ENCODE peak calls at places on chromosomes 1 and 21, in ten cellular contexts. C is heart left ventricle, S is pancreas, W is mammary epithelial cell, K is OCI-LY7, I is PC-3, V is colonic mucosa, D is ovary, U is fibroblast of lung, G is tibial artery. Y is an unnamed sample. For H3K4me1 and H3K36me3, the result is how much of the 10 kb centered on the place peaks cover.

GRCh38 chr1:180632326-180633088 is 685 bp downstream of the XPR1 start:
- DNase-seq in C (peak), S (peak), W (no peak), K (peak), I (peak), V (peak), D (peak), U (no peak), G (no peak), Y (peak)

GRCh38 chr1:156963621-156964020 is 43.2 kb downstream of the LRRC71 start:
- DNase-seq in C (no peak), S (no peak), W (no peak), K (peak), I (no peak), V (peak), D (no peak), U (no peak), G (peak), Y (peak)

GRCh38 chr1:235052067-235053008 is 76.3 kb downstream of the TOMM20 start:
- DNase-seq in C (no peak), S (no peak), W (no peak), K (no peak), I (no peak), V (no peak), D (no peak), U (no peak), G (peak), Y (no peak)

GRCh38 chr1:178094752-178095645 is 1.1 kb downstream of the RASAL2 start:
- DNase-seq in C (no peak), S (no peak), W (peak), K (no peak), I (peak), V (no peak), D (no peak), U (peak), G (no peak), Y (no peak)

GRCh38 chr1:10680487-10680886 is 116.0 kb downstream of the CASZ1 start:
- DNase-seq in C (no peak), S (no peak), W (no peak), K (no peak), I (no peak), V (no peak), D (no peak), U (peak), G (no peak), Y (no peak)

GRCh38 chr21:25234857-25235801 is 372.2 kb downstream of the MRPL39 start:
- DNase-seq in C (no peak), S (no peak), W (no peak), K (no peak), I (no peak), V (no peak), D (no peak), U (no peak), G (no peak), Y (no peak)

GRCh38 chr1:239952348-239953307 is 139.1 kb upstream of the FMN2 start:
- DNase-seq in C (no peak), S (no peak), W (no peak), K (no peak), I (peak), V (no peak), D (no peak), U (no peak), G (no peak), Y (no peak)

GRCh38 chr1:9784508-9785133 is 39.1 kb downstream of the CLSTN1 start:
- DNase-seq in C (peak), S (no peak), W (peak), K (peak), I (peak), V (peak), D (peak), U (peak), G (no peak), Y (peak)

GRCh38 chr1:234731371-234732085 is 121.5 kb upstream of the IRF2BP2 start:
- DNase-seq in C (no peak), S (no peak), W (peak), K (no peak), I (peak), V (no peak), D (no peak), U (peak), G (no peak), Y (no peak)

GRCh38 chr1:37472281-37472680 is 2.1 kb upstream of the ZC3H12A start:
- DNase-seq in C (no peak), S (no peak), W (no peak), K (no peak), I (no peak), V (no peak), D (no peak), U (no peak), G (no peak), Y (peak)

GRCh38 chr1:92995420-92996130 is 34.3 kb upstream of the DIPK1A start:
- DNase-seq in C (no peak), S (no peak), W (no peak), K (no peak), I (peak), V (peak), D (no peak), U (no peak), G (no peak), Y (no peak)

GRCh38 chr1:153432874-153433681 is 16.8 kb downstream of the S100A7A start:
- DNase-seq in C (no peak), S (no peak), W (no peak), K (no peak), I (no peak), V (no peak), D (no peak), U (no peak), G (no peak), Y (no peak)

GRCh38 chr1:113137563-113137962 is 64.6 kb downstream of the LRIG2 start:
- DNase-seq in C (no peak), S (no peak), W (no peak), K (no peak), I (no peak), V (no peak), D (no peak), U (no peak), G (no peak), Y (no peak)

GRCh38 chr1:232968965-232969364 is 18.6 kb downstream of the NTPCR start:
- DNase-seq in C (peak), S (no peak), W (peak), K (peak), I (no peak), V (no peak), D (no peak), U (peak), G (no peak), Y (peak)

GRCh38 chr1:51525295-51525694 is 6.2 kb upstream of the EPS15 start:
- DNase-seq in C (no peak), S (no peak), W (no peak), K (no peak), I (no peak), V (no peak), D (no peak), U (no peak), G (no peak), Y (no peak)

GRCh38 chr1:47701741-47702515 is 264.1 kb downstream of the FOXD2 start:
- DNase-seq in C (no peak), S (no peak), W (no peak), K (no peak), I (no peak), V (peak), D (no peak), U (no peak), G (no peak), Y (peak)

DNA sequence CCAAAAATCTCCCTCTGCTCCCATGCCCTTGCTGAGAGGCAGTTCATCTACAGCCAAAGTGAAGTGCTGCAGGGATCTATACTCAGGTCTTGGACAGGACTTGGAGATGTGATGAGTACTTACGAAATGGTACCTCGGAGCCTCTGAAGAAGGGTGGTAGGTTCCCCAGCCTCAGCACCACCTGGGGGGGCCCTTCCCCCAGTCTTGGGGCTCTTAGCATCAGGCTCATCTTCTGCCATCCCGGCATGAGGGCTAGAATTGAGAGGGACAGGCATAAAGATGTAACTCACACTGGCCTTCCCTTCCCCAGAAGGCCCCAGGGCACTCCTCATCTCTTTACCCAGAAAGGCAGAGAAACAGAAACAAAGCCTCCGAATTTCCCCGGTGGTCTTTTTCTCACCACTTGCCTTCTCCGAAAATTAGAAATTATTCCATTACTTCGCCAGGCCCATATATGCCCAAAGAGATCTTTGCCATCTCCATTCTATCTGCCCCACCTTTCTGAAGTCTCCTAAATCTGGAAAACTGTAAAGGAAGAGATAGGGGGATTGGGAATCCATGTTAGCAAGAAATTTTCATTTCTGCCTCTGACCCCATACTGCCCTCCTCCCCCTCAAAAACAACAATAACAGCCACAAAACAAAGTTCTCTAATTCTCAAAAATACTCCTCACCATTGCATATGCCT is 827 bp downstream of the RFX5 start:
- DNase-seq in C (no peak), S (no peak), W (no peak), K (peak), I (no peak), V (no peak), D (peak), U (no peak), G (no peak), Y (no peak)
- TF ChIP-seq CTCF in C (no peak), S (no peak), W (no peak), K (peak), I (no peak), V (no peak), D (no peak), U (no peak), G (no peak), Y (no peak)

DNA sequence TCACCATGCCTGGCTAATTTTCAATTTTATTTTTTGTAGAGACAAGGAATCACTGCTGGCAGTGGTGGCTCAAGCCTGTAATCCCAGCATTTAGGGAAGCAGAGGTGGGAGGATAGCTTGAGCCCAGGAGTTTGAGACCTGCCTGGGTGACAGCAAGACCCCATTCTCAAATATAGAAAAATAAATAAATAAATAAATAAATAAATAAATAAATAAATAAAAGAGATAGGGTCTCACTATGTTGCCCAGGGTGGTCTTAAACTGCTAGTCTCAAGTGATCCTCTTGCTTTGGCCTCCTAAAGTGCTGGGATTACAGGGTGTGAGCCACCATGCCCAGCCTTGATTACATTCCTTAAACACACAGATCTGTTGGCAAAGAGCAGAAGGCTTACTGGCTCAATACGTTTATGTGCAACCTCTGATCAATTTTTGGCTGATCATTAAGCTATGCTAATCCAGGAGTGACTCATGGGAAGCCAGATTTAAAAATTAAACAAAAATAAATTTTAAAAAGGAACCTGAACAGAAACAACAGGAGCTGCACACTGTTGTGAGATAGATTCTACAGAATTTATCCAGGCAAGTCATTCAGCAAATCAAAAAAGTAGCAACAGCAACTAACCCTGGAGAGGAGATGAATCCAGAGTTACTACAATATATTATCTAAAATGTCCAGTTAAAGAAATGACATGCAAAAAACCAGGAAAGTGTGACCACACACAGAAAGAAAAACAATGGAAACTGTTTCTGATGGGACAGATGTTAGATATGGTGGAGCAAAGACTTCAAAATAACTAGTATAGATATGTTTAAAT is 79.4 kb downstream of the RPE65 start:
- DNase-seq in C (no peak), S (no peak), W (no peak), K (no peak), I (no peak), V (no peak), D (no peak), U (no peak), G (no peak), Y (no peak)
- H3K4me1 ChIP-seq in C (under half), S (under half), W (under half), K (under half), I (under half), V (under half), D (under half), U (under half), G (under half), Y (under half)

GRCh38 chr1:206447079-206447780 is 23.0 kb upstream of the IKBKE start:
- DNase-seq in C (no peak), S (no peak), W (no peak), K (no peak), I (no peak), V (no peak), D (no peak), U (no peak), G (no peak), Y (no peak)
- H3K36me3 ChIP-seq in C (half or more), S (under half), W (under half), K (under half), I (under half), V (under half), D (under half), U (under half), G (half or more), Y (under half)

GRCh38 chr1:39173119-39173994 is 31.1 kb upstream of the MACF1 start:
- DNase-seq in C (no peak), S (no peak), W (no peak), K (no peak), I (no peak), V (no peak), D (no peak), U (peak), G (no peak), Y (no peak)
- TF ChIP-seq CTCF in C (no peak), S (no peak), W (no peak), K (peak), I (no peak), V (no peak), D (no peak), U (no peak), G (no peak), Y (no peak)

DNA sequence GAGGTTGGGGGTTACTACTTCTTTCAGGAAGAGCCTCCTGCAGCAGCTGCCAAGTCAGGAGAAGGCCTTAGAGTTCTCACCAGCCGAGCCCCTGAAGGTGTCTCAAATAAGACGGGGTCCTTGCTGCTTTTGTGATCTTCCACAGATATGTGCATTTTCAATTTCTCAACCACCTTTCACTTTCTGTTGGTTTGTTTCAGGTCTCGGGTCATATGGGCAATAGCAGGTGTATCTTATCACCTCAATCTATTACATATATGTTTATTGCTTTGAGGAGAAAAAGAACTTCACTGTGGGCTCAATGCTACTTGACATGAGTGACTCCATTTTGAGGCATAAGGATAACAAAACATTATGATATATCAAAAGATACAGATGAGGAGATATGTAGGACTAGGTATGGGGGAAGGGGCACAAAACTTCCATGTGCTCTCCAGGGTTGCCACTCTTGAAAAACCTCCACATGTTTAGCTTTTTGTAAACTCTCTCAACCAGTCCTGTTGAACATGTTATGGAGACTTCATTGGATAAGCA is 1171.4 kb upstream of the ADGRL2 start:
- DNase-seq in C (no peak), S (no peak), W (no peak), K (no peak), I (no peak), V (no peak), D (no peak), U (no peak), G (no peak), Y (no peak)
- H3K4me1 ChIP-seq in C (under half), S (under half), W (under half), K (under half), I (under half), V (under half), D (under half), U (under half), G (under half), Y (under half)

DNA sequence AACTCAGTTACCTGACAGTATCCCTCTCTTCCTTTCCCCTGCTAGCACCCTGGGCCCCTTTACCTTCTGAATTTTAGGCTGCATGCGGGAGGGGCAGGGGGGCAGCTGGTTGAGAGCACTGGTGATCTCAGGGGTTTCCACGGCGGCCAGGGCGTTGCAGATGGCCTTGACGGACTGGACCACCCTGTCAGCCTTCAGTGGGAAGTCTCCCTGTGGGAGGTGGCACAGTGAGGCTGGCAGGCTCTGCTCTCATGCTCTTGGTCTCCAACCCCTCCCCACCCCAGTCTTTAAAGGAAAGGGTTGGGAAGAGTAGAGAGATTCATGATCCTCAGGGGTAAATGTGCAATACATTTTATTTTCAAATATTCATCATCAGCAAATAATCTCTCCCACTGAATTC is 36.9 kb downstream of the PIK3C2B start:
- DNase-seq in C (no peak), S (no peak), W (no peak), K (no peak), I (no peak), V (no peak), D (no peak), U (no peak), G (no peak), Y (no peak)
- H3K36me3 ChIP-seq in C (half or more), S (under half), W (under half), K (under half), I (under half), V (under half), D (under half), U (under half), G (half or more), Y (under half)

DNA sequence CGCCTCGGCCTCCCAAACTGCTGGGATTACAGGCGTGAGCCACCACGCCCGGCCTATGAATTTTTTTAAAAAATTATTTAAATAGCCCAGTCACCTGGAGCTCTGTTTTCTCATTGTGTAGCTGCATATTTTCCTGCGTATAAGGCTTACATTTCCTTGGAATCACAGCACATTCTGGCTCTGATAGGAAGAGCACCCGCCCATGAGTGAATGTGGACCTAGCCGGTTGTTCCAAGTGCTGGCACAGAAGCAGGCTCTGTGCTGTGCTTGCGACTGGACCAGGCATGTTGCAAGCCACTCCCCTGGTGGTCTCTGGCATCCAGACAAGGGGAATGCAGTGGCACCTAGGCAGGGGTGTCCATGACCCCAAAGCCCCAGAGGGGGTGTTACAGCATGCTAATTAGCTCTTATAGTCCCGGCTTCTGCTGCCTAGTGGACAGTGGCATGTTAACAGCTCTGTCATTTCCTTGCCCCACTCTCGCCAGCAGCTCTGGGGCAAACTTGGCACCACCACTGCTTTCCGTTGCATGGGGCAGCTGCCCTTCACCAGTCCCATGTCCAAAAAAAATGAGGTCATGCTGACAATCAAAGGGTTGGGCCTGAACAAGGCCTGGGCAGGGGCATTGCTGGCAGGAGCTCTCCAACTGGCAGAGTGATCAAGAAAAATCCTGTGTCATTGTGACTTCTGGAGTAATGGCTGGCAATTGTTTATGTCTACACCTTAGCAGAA is 5.2 kb upstream of the VTCN1 start:
- DNase-seq in C (peak), S (no peak), W (no peak), K (no peak), I (no peak), V (no peak), D (no peak), U (no peak), G (no peak), Y (no peak)
- TF ChIP-seq CTCF in C (no peak), S (no peak), W (no peak), K (no peak), I (no peak), V (no peak), D (no peak), U (no peak), G (no peak), Y (no peak)

DNA sequence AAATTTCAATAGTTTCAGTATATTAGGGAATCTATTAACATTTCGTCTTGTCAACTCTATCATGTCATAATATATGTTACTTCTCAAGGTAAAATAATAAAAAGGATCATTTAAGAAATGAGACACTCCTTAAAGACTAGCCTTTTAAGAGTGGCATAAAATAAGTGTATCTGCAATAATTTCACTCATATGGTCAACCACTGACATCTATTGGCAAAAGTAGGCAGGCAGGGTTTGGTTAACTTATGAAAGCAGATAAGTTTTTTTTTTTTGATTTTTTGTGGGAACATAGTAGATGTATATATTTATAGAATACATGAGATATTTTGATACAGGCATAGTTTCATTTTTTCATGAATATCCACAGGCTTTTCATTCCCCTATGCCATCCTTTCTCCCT is 5.5 kb upstream of the RGS21 start:
- DNase-seq in C (no peak), S (no peak), W (peak), K (peak), I (peak), V (no peak), D (no peak), U (peak), G (no peak), Y (no peak)
- H3K4me1 ChIP-seq in C (under half), S (under half), W (under half), K (under half), I (under half), V (under half), D (under half), U (under half), G (under half), Y (under half)

DNA sequence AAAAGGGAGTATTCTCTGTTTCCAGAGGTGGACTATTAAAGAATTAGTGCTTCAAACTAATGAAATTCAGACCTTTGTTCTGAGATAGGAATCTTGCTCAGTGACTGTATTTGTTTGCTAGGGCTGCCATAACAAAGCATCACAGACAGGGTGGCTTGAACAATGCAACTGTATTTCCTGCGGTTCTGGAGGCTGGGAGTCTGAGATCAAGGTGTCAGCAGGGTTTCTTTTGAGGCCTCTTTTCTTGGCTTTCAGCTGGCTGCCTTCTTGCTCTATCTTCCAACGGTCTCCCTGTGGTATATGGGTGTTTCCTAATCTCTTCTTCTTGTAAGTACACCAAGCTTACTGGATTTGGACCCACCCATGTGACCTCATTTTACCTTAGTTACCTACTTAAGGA is 264.6 kb upstream of the PROX1 start:
- DNase-seq in C (no peak), S (no peak), W (no peak), K (no peak), I (no peak), V (no peak), D (no peak), U (no peak), G (no peak), Y (no peak)
- H3K36me3 ChIP-seq in C (under half), S (under half), W (under half), K (under half), I (under half), V (under half), D (under half), U (under half), G (under half), Y (under half)

Y was measured in mucosa of descending colon.